ENCODE peak calls at places on chromosomes 4 and X, in five cellular contexts. X is A549, G is HepG2, V is K562, Z is GM12878. D is an unnamed sample.

GRCh38 chrX:41180194-41180902 is 95.1 kb downstream of the USP9X start:
- DNase-seq in Z (peak), X (peak), G (peak), V (peak), D (peak)

GRCh38 chr4:109419679-109420078 is 13.9 kb upstream of the SEC24B start:
- DNase-seq in G (no peak), X (no peak), V (no peak), Z (no peak), D (no peak)

GRCh38 chr4:156113138-156113537 is 159.5 kb upstream of the CTSO start:
- DNase-seq in V (no peak), G (no peak), X (no peak), Z (no peak), D (no peak)

GRCh38 chrX:84340981-84341380 is 153.0 kb upstream of the RPS6KA6 start:
- DNase-seq in G (no peak), X (no peak), Z (no peak), V (no peak), D (no peak)

GRCh38 chr4:6582889-6583504 is 8.0 kb downstream of the MAN2B2 start:
- DNase-seq in G (peak), X (peak), V (peak), Z (peak), D (peak)

GRCh38 chr4:142243250-142243649 is 602.9 kb downstream of the INPP4B start:
- DNase-seq in V (no peak), X (no peak), Z (no peak), G (no peak), D (no peak)

GRCh38 chrX:45758738-45759397 is 558.2 kb upstream of the DIPK2B start:
- DNase-seq in Z (peak), V (no peak), X (no peak), G (no peak), D (no peak)

GRCh38 chr4:168880811-168881595 is 129.1 kb downstream of the CBR4 start:
- DNase-seq in V (no peak), G (peak), X (no peak), Z (peak), D (no peak)

GRCh38 chr4:83618431-83618830 is 82.5 kb downstream of the GPAT3 start:
- DNase-seq in G (peak), X (peak), V (no peak), Z (no peak), D (peak)

GRCh38 chr4:8010618-8011017 is 71.0 kb upstream of the AFAP1 start:
- DNase-seq in V (no peak), X (no peak), G (peak), Z (no peak), D (no peak)

GRCh38 chr4:83644677-83645639 is 109.0 kb downstream of the GPAT3 start:
- DNase-seq in G (peak), X (peak), Z (peak), V (peak), D (peak)

GRCh38 chr4:169410839-169411770 is 140.3 kb upstream of the SH3RF1 start:
- DNase-seq in Z (peak), G (no peak), V (no peak), X (no peak), D (peak)

GRCh38 chrX:110042521-110042920 is 39.6 kb downstream of the TMEM164 start:
- DNase-seq in G (no peak), V (no peak), X (no peak), Z (no peak), D (no peak)

GRCh38 chr4:172962564-172963353 is 205.9 kb upstream of the GALNT7 start:
- DNase-seq in X (peak), G (no peak), V (no peak), Z (no peak), D (peak)

GRCh38 chrX:82649645-82650044 is 858.4 kb upstream of the POU3F4 start:
- DNase-seq in X (no peak), G (no peak), V (no peak), Z (no peak), D (no peak)

GRCh38 chrX:1492421-1493012 is 39.8 kb upstream of the ASMTL start:
- DNase-seq in X (no peak), G (no peak), Z (no peak), V (no peak), D (no peak)

GRCh38 chr4:47238697-47239096 is 207.3 kb downstream of the GABRB1 start:
- DNase-seq in G (no peak), Z (no peak), V (no peak), X (no peak), D (no peak)

GRCh38 chr4:183409463-183409862 is 35.0 kb upstream of the CDKN2AIP start:
- DNase-seq in X (no peak), Z (no peak), V (no peak), G (peak), D (no peak)

GRCh38 chrX:154738013-154738738 is 12.7 kb downstream of the GAB3 start:
- DNase-seq in Z (no peak), G (no peak), V (peak), X (no peak), D (peak)

GRCh38 chr4:106355193-106355592 is 13.4 kb downstream of the GIMD1 start:
- DNase-seq in Z (no peak), V (no peak), G (no peak), X (no peak), D (no peak)

GRCh38 chrX:20089845-20090244 is 26.9 kb downstream of the MAP7D2 start:
- DNase-seq in G (no peak), V (no peak), Z (no peak), X (no peak), D (no peak)

GRCh38 chrX:20663287-20663686 is 396.6 kb upstream of the RPS6KA3 start:
- DNase-seq in Z (no peak), V (no peak), X (no peak), G (no peak), D (no peak)

GRCh38 chrX:103629295-103630170 is 758 bp downstream of the TCEAL1 start:
- DNase-seq in X (peak), G (peak), Z (no peak), V (peak), D (peak)

GRCh38 chr4:56871357-56871993 is 36.2 kb upstream of the REST start:
- DNase-seq in G (no peak), V (no peak), Z (no peak), X (no peak), D (no peak)

GRCh38 chr4:16264798-16265197 is 38.5 kb upstream of the TAPT1 start:
- DNase-seq in G (peak), Z (peak), X (peak), V (peak), D (peak)

GRCh38 chrX:114580336-114580735 is 3.5 kb upstream of the HTR2C start:
- DNase-seq in X (no peak), G (no peak), V (no peak), Z (no peak), D (no peak)

GRCh38 chr4:26082565-26082964 is 168.5 kb downstream of the SMIM20 start:
- DNase-seq in G (no peak), X (no peak), V (no peak), Z (no peak), D (no peak)

GRCh38 chr4:151953286-151953685 is 192.5 kb upstream of the GATB start:
- DNase-seq in X (no peak), G (no peak), Z (no peak), V (no peak), D (no peak)

GRCh38 chr4:88672987-88673386 is 24.6 kb downstream of the NAP1L5 start:
- DNase-seq in G (peak), X (no peak), V (peak), Z (no peak), D (peak)

GRCh38 chr4:108849611-108850406 is 87.0 kb upstream of the ETNPPL start:
- DNase-seq in X (no peak), Z (peak), G (no peak), V (no peak), D (no peak)

GRCh38 chrX:78652971-78653822 is 5.9 kb downstream of the RTL3 start:
- DNase-seq in X (peak), G (peak), Z (no peak), V (no peak), D (peak)

GRCh38 chr4:21191304-21191703 is 491.0 kb downstream of the PACRGL start:
- DNase-seq in X (no peak), Z (no peak), V (no peak), G (no peak), D (no peak)

GRCh38 chr4:185833055-185833598 is 21.1 kb upstream of the SORBS2 start:
- DNase-seq in X (no peak), Z (no peak), G (peak), V (no peak), D (peak)

GRCh38 chr4:53463340-53463739 is 85.9 kb downstream of the FIP1L1 start:
- DNase-seq in G (no peak), X (no peak), V (no peak), Z (no peak), D (no peak)

GRCh38 chrX:117522725-117523700 is 593.6 kb downstream of the KLHL13 start:
- DNase-seq in G (no peak), Z (no peak), V (no peak), X (no peak), D (no peak)

GRCh38 chr4:43271946-43272345 is 379.4 kb downstream of the GRXCR1 start:
- DNase-seq in X (no peak), Z (no peak), V (no peak), G (no peak), D (no peak)

GRCh38 chrX:150324035-150324728 is 38.9 kb upstream of the MAMLD1 start:
- DNase-seq in X (peak), G (peak), Z (no peak), V (no peak), D (peak)

GRCh38 chrX:55907968-55908607 is 190.5 kb downstream of the RRAGB start:
- DNase-seq in V (peak), X (no peak), G (no peak), Z (no peak), D (peak)

GRCh38 chrX:80423000-80423399 is 2.8 kb downstream of the TENT5D start:
- DNase-seq in G (no peak), Z (no peak), V (no peak), X (no peak), D (no peak)

GRCh38 chrX:146934256-146934655 is 119.7 kb upstream of the CXorf51A start:
- DNase-seq in G (no peak), X (no peak), V (no peak), Z (no peak), D (no peak)
- H3K4me2 ChIP-seq in G (no peak), X (no peak), V (no peak), Z (no peak), D (no peak)

DNA sequence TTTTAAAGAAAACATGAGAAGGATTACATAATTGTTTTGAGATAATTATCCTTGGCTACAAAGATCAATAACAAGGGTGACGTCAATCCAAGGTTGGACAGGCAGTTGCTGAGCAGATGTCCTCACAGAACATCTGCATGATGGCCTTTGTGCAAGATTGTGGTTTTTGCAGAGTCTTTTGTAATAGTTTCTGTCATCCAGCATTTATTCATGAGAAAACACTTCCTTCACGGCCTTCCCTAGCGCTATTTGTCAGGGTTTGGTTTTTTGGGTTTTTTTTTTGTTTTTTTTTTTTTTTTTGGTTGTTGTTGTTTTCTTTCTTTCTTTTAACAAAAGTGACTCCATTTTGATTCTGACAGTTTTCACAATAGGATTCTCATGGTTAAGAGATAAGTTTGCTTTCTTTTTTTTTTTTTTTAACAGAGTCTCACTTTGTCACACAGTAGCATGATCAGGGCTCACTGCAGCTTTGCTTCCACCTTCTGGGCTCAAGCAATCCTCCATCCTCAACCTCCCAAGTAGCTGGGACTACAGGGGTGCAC is 31.5 kb upstream of the ELF2 start:
- DNase-seq in V (no peak), X (no peak), G (peak), Z (no peak), D (no peak)
- TF ChIP-seq MYC in V (no peak), X (no peak), G (no peak), Z (no peak), D (no peak)

DNA sequence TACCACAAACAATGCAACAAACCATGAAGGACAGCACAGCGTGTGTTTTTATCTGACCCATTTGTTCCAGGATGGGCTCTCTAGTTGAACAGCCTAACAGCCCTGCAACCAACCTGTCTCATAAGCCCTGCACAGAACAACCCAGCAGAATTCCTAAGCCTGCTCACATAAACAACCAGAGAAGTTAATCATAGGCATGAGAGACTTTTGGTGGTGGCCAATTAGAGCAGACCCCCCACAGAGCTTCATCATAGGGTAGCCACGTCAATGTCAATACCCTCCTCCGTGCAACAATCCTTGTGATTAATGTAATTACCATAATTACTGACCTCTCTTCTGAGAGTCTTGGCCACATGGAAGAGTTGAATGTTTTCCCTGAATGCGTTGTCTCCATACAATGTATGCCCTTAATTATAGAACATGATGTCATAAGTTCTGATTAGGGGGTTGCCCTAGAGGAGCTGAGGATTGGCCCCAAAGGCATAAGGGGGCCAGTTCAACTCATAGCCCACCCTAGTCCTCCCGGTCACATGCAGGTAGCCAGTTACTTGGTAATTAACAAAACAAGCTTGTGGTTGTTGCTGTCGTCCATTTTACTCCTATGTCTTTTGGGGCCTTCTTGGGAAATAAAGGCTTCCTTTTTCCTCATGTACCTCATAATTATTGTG is 92.7 kb downstream of the SYNPO2 start:
- DNase-seq in Z (no peak), X (no peak), V (no peak), G (no peak), D (no peak)
- H3K4me2 ChIP-seq in Z (no peak), X (no peak), V (no peak), G (no peak), D (no peak)

DNA sequence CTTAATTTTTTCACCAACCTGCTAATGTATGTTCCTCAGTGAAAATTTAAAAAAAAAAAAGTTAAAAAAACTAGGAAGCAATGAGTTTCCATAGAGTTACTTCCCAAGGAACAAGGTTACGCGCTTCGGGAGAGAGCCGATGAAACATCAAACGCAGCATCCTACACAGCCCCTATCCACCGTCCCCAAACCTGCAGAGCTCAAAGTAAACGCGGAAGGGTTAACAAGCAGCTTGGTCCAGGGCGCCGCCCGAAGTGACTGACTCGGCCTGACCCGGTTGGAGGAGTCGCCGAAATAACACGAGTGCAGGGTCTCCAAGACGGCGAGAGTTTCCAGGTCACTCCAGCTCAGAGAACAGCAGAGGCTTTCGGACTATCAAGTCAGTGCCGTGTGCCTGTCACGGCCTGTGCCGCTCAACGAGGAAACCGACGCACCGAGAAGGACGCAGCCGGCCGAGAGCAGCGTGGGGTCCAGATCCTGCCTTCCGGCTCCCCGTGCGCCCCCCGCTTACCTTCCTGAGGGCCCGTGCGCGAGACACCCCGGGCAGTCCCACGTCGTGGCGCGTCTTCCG is 507 bp downstream of the NOP14 start:
- DNase-seq in G (peak), X (no peak), Z (no peak), V (peak), D (peak)
- TF ChIP-seq MYC in G (no peak), X (no peak), Z (no peak), V (no peak), D (no peak)

GRCh38 chr4:121096629-121097028 is 24.3 kb upstream of the NDNF start:
- DNase-seq in G (peak), V (peak), Z (no peak), X (no peak), D (peak)
- H3K4me2 ChIP-seq in G (no peak), V (no peak), Z (no peak), X (no peak), D (no peak)

GRCh38 chr4:2812600-2812932 is 19.7 kb downstream of the SH3BP2 start:
- DNase-seq in V (no peak), Z (no peak), X (no peak), G (no peak), D (no peak)

GRCh38 chr4:2809610-2810180 is 16.8 kb downstream of the SH3BP2 start:
- DNase-seq in G (no peak), X (no peak), V (no peak), Z (no peak), D (no peak)

GRCh38 chr4:2813446-2814405 is 20.8 kb downstream of the SH3BP2 start:
- DNase-seq in Z (no peak), G (no peak), V (no peak), X (no peak), D (no peak)

GRCh38 chr4:2812985-2813384 is 20.1 kb downstream of the SH3BP2 start:
- DNase-seq in G (no peak), X (no peak), Z (no peak), V (no peak), D (peak)

DNA sequence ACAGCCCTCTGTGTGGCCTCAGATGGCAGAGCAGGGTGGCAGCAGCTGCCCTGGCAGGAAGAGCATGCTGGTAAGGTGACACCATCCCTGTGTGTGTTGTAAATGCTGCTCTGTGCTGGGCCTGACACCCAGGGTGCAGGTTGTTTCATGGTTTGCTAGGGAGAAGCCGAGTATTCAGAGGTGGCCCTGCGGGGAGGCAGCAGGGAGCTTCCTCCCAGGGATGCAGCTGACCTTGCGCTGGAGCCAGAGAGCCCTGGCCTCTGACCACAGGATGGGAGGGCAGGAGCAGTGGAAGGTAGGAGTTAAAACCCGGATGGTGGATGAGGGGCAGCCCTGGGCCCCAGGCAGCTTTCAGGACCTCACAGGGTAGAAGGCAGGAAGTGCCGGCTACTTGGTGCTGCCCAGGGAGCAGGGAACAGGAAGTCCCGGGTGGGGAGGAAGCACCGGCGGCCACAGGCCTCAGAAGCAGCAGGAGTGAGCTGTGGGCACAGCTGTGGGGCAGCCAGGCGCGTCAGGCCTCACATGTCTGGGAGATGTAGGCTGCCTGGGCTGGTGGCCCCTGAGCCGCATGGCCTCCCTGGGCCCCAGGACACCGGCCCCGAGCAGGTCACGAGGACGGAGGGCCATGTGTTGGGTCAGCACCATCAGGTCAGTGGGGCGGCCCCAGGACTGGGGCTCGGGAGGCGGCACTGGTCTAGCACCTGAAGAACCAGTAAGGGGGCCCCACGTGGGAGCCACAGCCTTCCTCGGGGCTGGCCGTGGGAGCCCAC is 19.1 kb downstream of the SH3BP2 start:
- DNase-seq in V (no peak), G (peak), X (no peak), Z (peak), D (peak)
- TF ChIP-seq MYC in V (no peak), G (peak), X (no peak), Z (no peak), D (no peak)

DNA sequence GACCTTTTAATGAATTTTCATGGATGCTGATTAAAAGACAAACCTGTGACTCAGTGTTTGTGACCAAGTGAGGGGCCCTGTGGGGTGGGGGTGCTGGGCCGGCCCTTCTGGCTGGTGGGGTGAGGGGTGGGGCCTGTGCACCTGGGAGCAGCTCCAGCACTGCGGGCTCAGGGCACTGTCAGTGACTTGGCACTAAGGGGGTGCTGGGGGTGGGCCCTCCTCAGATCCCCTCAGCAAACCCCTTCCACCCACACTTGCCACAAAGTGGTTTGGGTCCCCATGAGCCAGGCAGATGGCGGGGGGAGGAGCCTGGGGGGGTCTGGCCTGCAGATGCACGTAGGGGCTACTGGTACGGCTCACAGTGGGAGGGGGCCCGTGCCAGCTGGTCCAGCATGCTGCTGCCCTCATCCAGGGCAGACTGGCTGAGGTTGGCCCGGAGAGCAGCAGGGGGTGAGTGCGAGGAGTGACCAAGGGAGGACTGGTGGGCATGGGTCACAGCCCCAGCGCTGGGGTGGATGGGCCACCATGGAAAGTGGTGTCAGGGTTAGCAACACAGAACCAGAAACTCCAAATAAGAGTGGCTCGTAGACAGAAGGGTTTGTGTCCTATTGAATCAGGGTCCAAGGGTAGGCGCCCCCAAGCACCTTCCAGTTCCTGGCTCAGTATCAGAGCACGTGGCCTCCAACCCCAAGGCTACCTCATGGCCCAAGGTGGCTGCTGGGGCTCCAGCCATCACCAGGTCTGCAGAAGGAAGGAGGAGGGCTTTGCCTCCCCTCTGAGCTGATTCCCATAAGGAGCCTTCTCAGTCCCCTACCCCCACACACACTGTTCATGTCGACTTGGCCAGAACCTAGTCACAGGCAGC is 10.1 kb downstream of the NKX1-1 start:
- DNase-seq in V (no peak), X (no peak), G (no peak), Z (no peak), D (no peak)
- H3K4me2 ChIP-seq in V (no peak), X (no peak), G (no peak), Z (no peak), D (no peak)